ENCODE peak calls at places on chromosomes 4 and X, in five cellular contexts. One of them, this sample, is unnamed.

GRCh38 chrX:67563469-67564448 is 19.9 kb downstream of the AR start:
- DNase-seq in stomach: no peak
- DNase-seq in suprapubic skin: no peak
- DNase-seq in upper lobe of left lung: no peak
- DNase-seq in adrenal gland: no peak
- DNase-seq in this sample: peak; percentile 14

GRCh38 chrX:16695079-16695676 is 17.3 kb downstream of the CTPS2 start:
- DNase-seq in stomach: peak; percentile 72
- DNase-seq in suprapubic skin: peak; percentile 74
- DNase-seq in upper lobe of left lung: no peak
- DNase-seq in adrenal gland: peak; percentile 65
- DNase-seq in this sample: no peak

GRCh38 chr4:40199999-40200880 is 3.4 kb downstream of the RHOH start:
- DNase-seq in stomach: peak; percentile 43
- DNase-seq in suprapubic skin: no peak
- DNase-seq in upper lobe of left lung: no peak
- DNase-seq in adrenal gland: peak; percentile 6
- DNase-seq in this sample: no peak

GRCh38 chrX:35842657-35843056 is 44.5 kb downstream of the MAGEB16 start:
- DNase-seq in stomach: no peak
- DNase-seq in suprapubic skin: no peak
- DNase-seq in upper lobe of left lung: no peak
- DNase-seq in adrenal gland: no peak
- DNase-seq in this sample: no peak

GRCh38 chr4:8738471-8738931 is 133.1 kb downstream of the HMX1 start:
- DNase-seq in stomach: peak; percentile 16
- DNase-seq in suprapubic skin: no peak
- DNase-seq in upper lobe of left lung: peak; percentile 48
- DNase-seq in adrenal gland: no peak
- DNase-seq in this sample: no peak

GRCh38 chr4:70671091-70671490 is 4.8 kb upstream of the JCHAIN start:
- DNase-seq in stomach: no peak
- DNase-seq in suprapubic skin: no peak
- DNase-seq in upper lobe of left lung: no peak
- DNase-seq in adrenal gland: no peak
- DNase-seq in this sample: no peak

GRCh38 chrX:37060999-37061398 is 52.8 kb downstream of the FAM47C start:
- DNase-seq in stomach: no peak
- DNase-seq in suprapubic skin: no peak
- DNase-seq in upper lobe of left lung: no peak
- DNase-seq in adrenal gland: peak; percentile 26
- DNase-seq in this sample: no peak

GRCh38 chr4:142556048-142556447 is 290.1 kb downstream of the INPP4B start:
- DNase-seq in stomach: no peak
- DNase-seq in suprapubic skin: no peak
- DNase-seq in upper lobe of left lung: no peak
- DNase-seq in adrenal gland: no peak
- DNase-seq in this sample: no peak

GRCh38 chrX:1596676-1597344 is 5.4 kb downstream of the AKAP17A start:
- DNase-seq in stomach: peak; percentile 11
- DNase-seq in suprapubic skin: no peak
- DNase-seq in upper lobe of left lung: no peak
- DNase-seq in adrenal gland: no peak
- DNase-seq in this sample: no peak

GRCh38 chrX:148443216-148443615 is 57.2 kb upstream of the AFF2 start:
- DNase-seq in stomach: no peak
- DNase-seq in suprapubic skin: no peak
- DNase-seq in upper lobe of left lung: no peak
- DNase-seq in adrenal gland: no peak
- DNase-seq in this sample: no peak

GRCh38 chr4:6746721-6747689 is 31.0 kb downstream of the BLOC1S4 start:
- DNase-seq in stomach: peak; percentile 90
- DNase-seq in suprapubic skin: no peak
- DNase-seq in upper lobe of left lung: peak; percentile 93
- DNase-seq in adrenal gland: no peak
- DNase-seq in this sample: no peak

GRCh38 chr4:121252224-121252806 is 88.2 kb upstream of the TNIP3 start:
- DNase-seq in stomach: peak; percentile 68
- DNase-seq in suprapubic skin: peak; percentile 67
- DNase-seq in upper lobe of left lung: no peak
- DNase-seq in adrenal gland: peak; percentile 78
- DNase-seq in this sample: peak; percentile 46

GRCh38 chr4:8285143-8285975 is 15.8 kb downstream of the HTRA3 start:
- DNase-seq in stomach: no peak
- DNase-seq in suprapubic skin: peak; percentile 28
- DNase-seq in upper lobe of left lung: no peak
- DNase-seq in adrenal gland: no peak
- DNase-seq in this sample: no peak

GRCh38 chr4:142095886-142096605 is 459.7 kb downstream of the IL15 start:
- DNase-seq in stomach: no peak
- DNase-seq in suprapubic skin: no peak
- DNase-seq in upper lobe of left lung: no peak
- DNase-seq in adrenal gland: peak; percentile 91
- DNase-seq in this sample: no peak

GRCh38 chr4:4639370-4639769 is 97.5 kb upstream of the STX18 start:
- DNase-seq in stomach: no peak
- DNase-seq in suprapubic skin: no peak
- DNase-seq in upper lobe of left lung: no peak
- DNase-seq in adrenal gland: no peak
- DNase-seq in this sample: no peak

GRCh38 chrX:91435465-91435864 is 826 bp downstream of the PABPC5 start:
- DNase-seq in stomach: no peak
- DNase-seq in suprapubic skin: no peak
- DNase-seq in upper lobe of left lung: no peak
- DNase-seq in adrenal gland: peak; percentile 51
- DNase-seq in this sample: no peak

GRCh38 chrX:91434351-91435168 is at the start of gene PABPC5:
- DNase-seq in stomach: peak; percentile 34
- DNase-seq in suprapubic skin: peak; percentile 80
- DNase-seq in upper lobe of left lung: peak; percentile 90
- DNase-seq in adrenal gland: peak; percentile 90
- DNase-seq in this sample: peak; percentile 29
- TF ChIP-seq POLR2A in stomach: no peak
- TF ChIP-seq POLR2A in suprapubic skin: no peak
- TF ChIP-seq POLR2A in upper lobe of left lung: peak; percentile 24
- TF ChIP-seq POLR2A in adrenal gland: peak; percentile 94
- TF ChIP-seq POLR2A in this sample: peak; percentile 43

GRCh38 chrX:30794497-30794896 is 94.6 kb downstream of the TAB3 start:
- DNase-seq in stomach: no peak
- DNase-seq in suprapubic skin: no peak
- DNase-seq in upper lobe of left lung: no peak
- DNase-seq in adrenal gland: no peak
- DNase-seq in this sample: no peak

GRCh38 chrX:30800901-30801300 is 88.2 kb downstream of the TAB3 start:
- DNase-seq in stomach: peak; percentile 20
- DNase-seq in suprapubic skin: no peak
- DNase-seq in upper lobe of left lung: no peak
- DNase-seq in adrenal gland: no peak
- DNase-seq in this sample: no peak

GRCh38 chrX:30795981-30796958 is 92.8 kb downstream of the TAB3 start:
- DNase-seq in stomach: peak; percentile 15
- DNase-seq in suprapubic skin: no peak
- DNase-seq in upper lobe of left lung: no peak
- DNase-seq in adrenal gland: no peak
- DNase-seq in this sample: no peak

GRCh38 chrX:30798810-30799209 is 90.2 kb downstream of the TAB3 start:
- DNase-seq in stomach: no peak
- DNase-seq in suprapubic skin: no peak
- DNase-seq in upper lobe of left lung: no peak
- DNase-seq in adrenal gland: no peak
- DNase-seq in this sample: no peak

DNA sequence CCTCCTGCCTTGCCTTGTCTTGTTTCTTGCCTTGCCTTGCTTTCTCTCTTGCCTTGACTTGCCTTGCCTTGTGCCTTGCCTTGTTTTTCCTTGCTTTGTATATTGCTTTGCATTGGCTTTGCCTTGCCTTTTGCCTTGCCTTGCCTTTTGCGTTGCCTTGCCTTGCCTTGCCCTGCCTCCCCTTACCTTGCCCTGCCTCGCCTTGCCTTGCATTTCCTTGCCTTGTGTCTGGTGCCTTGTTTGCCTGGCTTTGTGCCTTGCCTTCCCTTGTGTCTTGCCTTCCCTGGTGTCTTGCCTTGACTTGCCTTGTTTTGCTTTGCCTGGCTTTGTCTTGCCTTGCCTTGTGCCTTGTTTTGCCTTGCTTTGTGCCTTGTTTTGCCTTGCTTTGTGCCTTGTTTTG is 89.7 kb downstream of the TAB3 start:
- DNase-seq in stomach: no peak
- DNase-seq in suprapubic skin: no peak
- DNase-seq in upper lobe of left lung: no peak
- DNase-seq in adrenal gland: no peak
- DNase-seq in this sample: no peak
- H3K9me3 ChIP-seq in stomach: no peaks in the 10 kb centered on the region
- H3K9me3 ChIP-seq in suprapubic skin: no peaks in the 10 kb centered on the region
- H3K9me3 ChIP-seq in upper lobe of left lung: no peaks in the 10 kb centered on the region
- H3K9me3 ChIP-seq in adrenal gland: no peaks in the 10 kb centered on the region
- H3K9me3 ChIP-seq in this sample: no peaks in the 10 kb centered on the region

DNA sequence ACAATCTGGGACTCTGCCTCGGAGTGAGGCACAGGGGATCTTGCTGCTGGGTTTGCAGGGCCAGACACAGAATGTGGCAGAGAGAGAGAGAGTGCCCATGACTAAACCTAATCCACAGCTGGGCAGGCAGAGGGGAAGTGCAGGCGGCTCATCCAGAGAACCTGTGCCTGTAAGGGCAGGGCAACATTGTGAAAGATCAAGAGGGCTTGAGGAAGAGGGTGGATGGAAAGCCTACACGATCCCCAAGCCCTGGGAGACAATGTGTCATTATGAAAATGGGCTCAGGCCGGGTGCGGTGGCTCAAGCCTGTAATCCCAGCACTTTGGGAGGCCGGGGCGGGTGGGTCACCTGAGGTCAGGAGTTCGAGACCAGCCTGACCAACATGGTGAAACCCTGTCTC is 40.6 kb upstream of the TENM3 start:
- DNase-seq in stomach: no peak
- DNase-seq in suprapubic skin: no peak
- DNase-seq in upper lobe of left lung: no peak
- DNase-seq in adrenal gland: no peak
- DNase-seq in this sample: no peak
- TF ChIP-seq POLR2A in stomach: no peak
- TF ChIP-seq POLR2A in suprapubic skin: no peak
- TF ChIP-seq POLR2A in upper lobe of left lung: no peak
- TF ChIP-seq POLR2A in adrenal gland: no peak
- TF ChIP-seq POLR2A in this sample: no peak

GRCh38 chr4:107035711-107036601 is at the start of gene DKK2:
- DNase-seq in stomach: no peak
- DNase-seq in suprapubic skin: peak; percentile 78
- DNase-seq in upper lobe of left lung: peak; percentile 48
- DNase-seq in adrenal gland: no peak
- DNase-seq in this sample: peak; percentile 2
- H3K9me3 ChIP-seq in stomach: no peaks in the 10 kb centered on the region
- H3K9me3 ChIP-seq in suprapubic skin: no peaks in the 10 kb centered on the region
- H3K9me3 ChIP-seq in upper lobe of left lung: no peaks in the 10 kb centered on the region
- H3K9me3 ChIP-seq in adrenal gland: no peaks in the 10 kb centered on the region
- H3K9me3 ChIP-seq in this sample: no peaks in the 10 kb centered on the region